ENCODE peak calls at places on chromosomes 3 and 15, in four cellular contexts. I is body of pancreas, M is cardiac fibroblast, E is cardiac muscle cell. W is an unnamed sample.

GRCh38 chr3:56938545-56938944 is 121.9 kb upstream of the SPATA12 start:
- DNase-seq in I (no peak), M (no peak), E (no peak), W (no peak)

GRCh38 chr3:63386568-63386967 is 108.5 kb downstream of the SYNPR start:
- DNase-seq in I (no peak), M (no peak), E (peak), W (no peak)

GRCh38 chr15:37926136-37926535 is 8.3 kb upstream of the TMCO5A start:
- DNase-seq in I (no peak), M (no peak), E (no peak), W (no peak)

GRCh38 chr3:9721015-9721697 is 10.4 kb upstream of the BRPF1 start:
- DNase-seq in I (no peak), M (no peak), E (no peak), W (no peak)

GRCh38 chr15:44738340-44738984 is 2.1 kb downstream of the TRIM69 start:
- DNase-seq in I (no peak), M (peak), E (peak), W (no peak)

GRCh38 chr3:142623209-142623608 is 27.0 kb downstream of the PLS1 start:
- DNase-seq in I (no peak), M (no peak), E (no peak), W (no peak)

GRCh38 chr3:42747581-42747980 is 25.5 kb downstream of the CCDC13 start:
- DNase-seq in I (no peak), M (no peak), E (no peak), W (peak)

GRCh38 chr3:20041197-20041780 is 1.0 kb downstream of the KAT2B start:
- DNase-seq in I (peak), M (peak), E (peak), W (peak)

GRCh38 chr15:48733615-48734014 is 77.3 kb downstream of the CEP152 start:
- DNase-seq in I (no peak), M (no peak), E (no peak), W (no peak)

GRCh38 chr3:175457301-175457700 is 598.2 kb downstream of the NAALADL2 start:
- DNase-seq in I (no peak), M (no peak), E (no peak), W (no peak)

GRCh38 chr3:194871864-194872668 is 186.4 kb downstream of the FAM43A start:
- DNase-seq in I (no peak), M (peak), E (no peak), W (no peak)

DNA sequence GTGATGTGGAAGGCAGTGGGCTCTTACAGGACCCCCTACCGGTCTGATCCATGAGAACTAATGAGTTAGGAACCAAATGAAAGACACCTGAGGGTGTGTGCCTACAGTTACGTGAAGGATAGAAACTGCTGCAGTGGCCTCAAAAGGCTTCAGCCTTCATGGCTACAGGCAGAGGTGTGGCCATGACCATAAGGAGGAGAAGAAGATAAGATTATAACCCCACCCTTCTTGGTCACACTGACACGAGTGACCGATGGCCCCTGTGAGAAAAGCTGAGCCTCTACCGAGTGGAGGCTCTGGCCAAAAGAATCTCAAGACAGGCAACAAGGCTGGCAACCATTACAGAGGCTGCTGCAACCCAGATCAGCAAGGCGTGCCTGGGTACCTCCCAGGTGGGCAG is 6.3 kb downstream of the RFT1 start:
- DNase-seq in I (no peak), M (no peak), E (no peak), W (no peak)
- H3K4me3 ChIP-seq in I (no peak), M (no peak), E (no peak), W (no peak)

GRCh38 chr3:181725830-181726229 is 14.1 kb downstream of the SOX2 start:
- DNase-seq in I (no peak), M (no peak), E (no peak), W (no peak)
- TF ChIP-seq CTCF in I (no peak), M (no peak), E (no peak), W (no peak)

GRCh38 chr3:71048948-71049347 is 534.6 kb downstream of the FOXP1 start:
- DNase-seq in I (no peak), M (no peak), E (no peak), W (no peak)

GRCh38 chr3:71051893-71052687 is 531.4 kb downstream of the FOXP1 start:
- DNase-seq in I (no peak), M (peak), E (no peak), W (no peak)

GRCh38 chr3:71051259-71051595 is 532.3 kb downstream of the FOXP1 start:
- DNase-seq in I (no peak), M (no peak), E (no peak), W (no peak)

GRCh38 chr3:71050521-71051258 is 532.8 kb downstream of the FOXP1 start:
- DNase-seq in I (no peak), M (peak), E (no peak), W (no peak)

DNA sequence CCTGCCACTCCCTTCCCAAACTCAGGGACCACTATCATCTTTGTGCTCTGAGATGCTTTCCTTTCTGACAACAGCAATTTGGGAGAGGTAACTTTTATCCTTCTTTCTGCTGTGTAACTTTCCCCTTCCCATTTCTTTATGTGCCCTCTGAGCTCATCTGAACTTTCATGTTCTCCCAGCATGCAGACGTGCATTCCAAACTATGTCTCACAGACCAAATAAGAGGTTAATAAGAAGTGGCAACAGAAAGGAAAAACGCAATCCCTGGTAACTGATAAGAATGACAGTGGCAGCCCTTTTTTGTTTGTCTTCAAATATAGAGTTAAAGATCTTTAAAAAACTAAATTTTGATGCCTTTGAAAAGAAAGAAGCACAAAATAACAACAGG is 533.4 kb downstream of the FOXP1 start:
- DNase-seq in I (no peak), M (peak), E (no peak), W (no peak)
- H3K4me3 ChIP-seq in I (no peak), M (no peak), E (no peak), W (no peak)

GRCh38 chr15:39154136-39154770 is 426.6 kb upstream of the THBS1 start:
- DNase-seq in I (no peak), M (no peak), E (no peak), W (no peak)
- TF ChIP-seq CTCF in I (peak), M (peak), E (no peak), W (no peak)

DNA sequence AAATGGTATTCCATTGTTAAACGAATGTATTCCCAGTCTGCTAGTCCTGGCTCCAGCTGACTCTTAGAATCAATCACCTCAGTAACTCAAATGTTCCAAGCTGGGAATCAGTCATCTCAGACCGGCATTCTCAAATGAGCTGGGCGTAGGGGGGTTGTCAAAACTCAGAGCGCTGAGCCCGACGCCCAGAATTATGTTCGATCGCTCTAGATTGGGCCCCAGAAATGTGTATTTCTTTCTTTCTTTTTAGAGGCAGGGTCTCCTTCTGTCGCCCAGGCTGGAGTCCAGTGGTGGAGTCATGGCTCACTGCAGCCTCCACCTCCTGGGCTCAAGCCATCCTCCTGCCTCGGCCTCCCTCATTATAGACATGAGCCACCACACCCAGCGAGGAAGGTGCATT is 99.3 kb upstream of the IGF1R start:
- DNase-seq in I (no peak), M (no peak), E (no peak), W (no peak)
- H3K4me3 ChIP-seq in I (no peak), M (peak), E (peak), W (peak)

DNA sequence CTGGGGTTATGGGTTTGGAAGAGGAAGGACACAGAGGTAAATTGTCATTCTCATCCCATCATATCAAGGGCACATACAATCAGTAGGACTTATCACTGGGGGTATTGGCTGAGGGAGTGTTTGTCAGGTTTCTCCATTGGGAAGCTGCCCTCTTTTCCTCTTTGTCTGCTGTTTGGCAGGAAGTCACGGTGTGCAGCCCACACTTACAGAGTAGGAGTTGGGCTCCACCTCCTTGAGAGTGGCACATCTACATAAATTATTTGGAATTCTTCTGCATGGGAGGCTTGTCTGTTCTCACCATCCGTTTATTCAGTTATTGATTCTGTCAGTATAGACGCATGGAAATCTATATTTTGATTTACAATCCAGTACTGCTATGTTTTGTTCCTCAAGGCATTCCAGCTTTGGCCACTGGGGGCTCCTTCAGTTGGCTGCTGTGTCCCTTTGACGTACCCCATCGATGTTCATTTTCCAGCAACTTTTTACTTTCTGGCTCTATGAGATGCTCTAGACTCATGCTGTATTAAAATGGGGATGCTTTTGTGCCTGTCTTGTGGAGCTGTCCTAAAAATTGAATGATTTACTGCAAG is 200.3 kb downstream of the SLCO3A1 start:
- DNase-seq in I (no peak), M (no peak), E (no peak), W (no peak)
- TF ChIP-seq CTCF in I (no peak), M (peak), E (peak), W (peak)

GRCh38 chr3:98980915-98981596 is 79.6 kb upstream of the DCBLD2 start:
- DNase-seq in I (no peak), M (no peak), E (no peak), W (no peak)
- H3K4me3 ChIP-seq in I (no peak), M (peak), E (no peak), W (no peak)

DNA sequence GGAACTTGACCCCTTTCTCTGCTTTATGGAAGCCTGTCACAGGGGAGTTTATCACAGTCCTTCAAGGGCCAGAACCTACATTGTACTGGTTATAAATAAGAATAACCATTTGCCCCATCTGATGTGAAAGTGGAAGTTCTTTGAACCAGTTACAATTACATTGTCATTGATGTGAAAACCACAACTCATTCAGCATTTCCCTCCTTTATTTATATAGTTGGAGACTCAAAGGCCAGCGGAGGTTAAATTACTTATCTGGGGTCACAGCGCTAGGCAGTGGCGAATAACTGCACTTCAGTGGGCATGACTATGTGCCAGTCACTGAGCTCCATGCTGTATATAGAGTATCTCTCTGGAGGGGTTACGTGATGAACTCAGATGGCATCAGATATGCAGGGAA is 60.6 kb upstream of the TBC1D5 start:
- DNase-seq in I (no peak), M (no peak), E (no peak), W (no peak)
- TF ChIP-seq CTCF in I (no peak), M (no peak), E (no peak), W (no peak)

GRCh38 chr3:98761656-98762229 is 1.4 kb upstream of the ST3GAL6 start:
- DNase-seq in I (no peak), M (no peak), E (no peak), W (no peak)
- H3K4me3 ChIP-seq in I (no peak), M (no peak), E (peak), W (no peak)

DNA sequence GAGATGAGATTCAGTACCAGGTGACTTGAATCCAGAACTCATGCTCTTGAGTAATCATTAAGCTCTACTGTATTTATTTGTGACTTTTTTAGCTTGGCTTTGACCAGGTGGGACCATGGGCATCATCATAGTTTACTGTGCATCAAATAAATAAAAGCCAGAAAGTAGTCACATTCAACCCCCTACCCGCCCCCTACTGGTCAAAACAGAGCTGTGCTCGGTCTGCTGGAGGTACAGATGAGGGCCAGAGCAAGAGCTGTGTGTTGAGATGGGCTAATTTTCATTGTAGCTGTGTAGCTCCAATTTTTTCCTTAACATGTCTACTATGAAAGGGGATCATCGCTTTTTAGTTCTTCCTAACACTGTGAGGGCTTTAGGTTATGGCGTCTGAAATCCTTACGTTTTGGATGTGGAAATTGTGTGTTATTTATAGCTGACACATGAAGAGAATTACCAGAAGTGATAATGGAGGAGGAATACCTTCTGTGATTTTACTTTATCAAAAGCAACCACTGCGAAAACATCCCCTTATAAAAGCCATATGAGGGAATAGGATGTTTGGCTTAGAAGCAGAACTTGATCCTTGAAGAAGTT is 375.1 kb downstream of the PTPRG start:
- DNase-seq in I (no peak), M (peak), E (peak), W (no peak)
- TF ChIP-seq CTCF in I (peak), M (peak), E (peak), W (no peak)